ENCODE peak calls at places on chromosome 6, in five cellular contexts. S is neural progenitor cell, J is SK-N-SH, T is GM23248, M is PC-3. N is an unnamed sample.
A peak's percentile ranks its signal among the peaks of the same experiment; 100 is the strongest.

GRCh38 chr6:30942338-30943060 is 1.7 kb downstream of the MUCL3 start:
- DNase-seq in T (peak; percentile 89), M (peak; percentile 96), S (peak; percentile 97), J (peak; percentile 41), N (no peak)

GRCh38 chr6:17212541-17213371 is 68.4 kb upstream of the RBM24 start:
- DNase-seq in J (no peak), M (no peak), T (peak; percentile 11), S (peak; percentile 86), N (no peak)

GRCh38 chr6:40721252-40721936 is 134.2 kb upstream of the LRFN2 start:
- DNase-seq in M (no peak), J (peak; percentile 55), S (peak; percentile 26), T (no peak), N (no peak)

GRCh38 chr6:109428889-109429477 is 11.4 kb downstream of the PPIL6 start:
- DNase-seq in T (peak; percentile 46), M (peak; percentile 32), S (no peak), J (no peak), N (no peak)

GRCh38 chr6:45710304-45710821 is 305.3 kb downstream of the CLIC5 start:
- DNase-seq in T (peak; percentile 56), S (no peak), J (no peak), M (peak; percentile 84), N (peak; percentile 87)

GRCh38 chr6:101086473-101086872 is 205.3 kb upstream of the ASCC3 start:
- DNase-seq in S (peak; percentile 9), J (no peak), T (no peak), M (no peak), N (no peak)

GRCh38 chr6:34834789-34835518 is 43.1 kb downstream of the BLTP3A start:
- DNase-seq in S (no peak), T (peak; percentile 63), M (peak; percentile 64), J (no peak), N (no peak)

GRCh38 chr6:149271348-149272340 is 45.9 kb upstream of the TAB2 start:
- DNase-seq in M (no peak), T (peak; percentile 23), J (no peak), S (no peak), N (no peak)

GRCh38 chr6:26103141-26103769 is 16.0 kb downstream of the HFE start:
- DNase-seq in S (peak; percentile 26), T (peak; percentile 69), J (no peak), M (peak; percentile 75), N (no peak)

GRCh38 chr6:90216081-90216977 is 80.3 kb downstream of the BACH2 start:
- DNase-seq in S (peak; percentile 58), J (no peak), M (no peak), T (peak; percentile 18), N (no peak)

GRCh38 chr6:107355659-107356058 is 103.7 kb downstream of the PDSS2 start:
- DNase-seq in J (no peak), T (no peak), S (no peak), M (no peak), N (no peak)

GRCh38 chr6:9456241-9456658 is 958.6 kb downstream of the TFAP2A start:
- DNase-seq in S (peak; percentile 93), J (no peak), T (no peak), M (no peak), N (no peak)

GRCh38 chr6:163834226-163834970 is 419.9 kb downstream of the QKI start:
- DNase-seq in T (no peak), M (no peak), S (no peak), J (no peak), N (no peak)

GRCh38 chr6:31776563-31776960 is 566 bp downstream of the VWA7 start:
- DNase-seq in M (peak; percentile 20), J (no peak), S (no peak), T (peak; percentile 26), N (no peak)

GRCh38 chr6:78611097-78611625 is 256.2 kb upstream of the IRAK1BP1 start:
- DNase-seq in M (no peak), J (no peak), T (no peak), S (no peak), N (no peak)

GRCh38 chr6:44663860-44664584 is 276.5 kb downstream of the CDC5L start:
- DNase-seq in M (no peak), J (no peak), T (peak; percentile 45), S (no peak), N (no peak)

GRCh38 chr6:140052757-140053729 is 678.6 kb upstream of the CITED2 start:
- DNase-seq in S (peak; percentile 41), T (peak; percentile 65), M (peak; percentile 17), J (no peak), N (no peak)

GRCh38 chr6:127914240-127914639 is 13.4 kb upstream of the THEMIS start:
- DNase-seq in T (peak; percentile 29), J (no peak), S (no peak), M (peak; percentile 26), N (no peak)
- TF ChIP-seq EZH2phosphoT487 in T (no peak), J (no peak), S (no peak), M (no peak), N (no peak)

GRCh38 chr6:324116-324728 is 31.9 kb downstream of the DUSP22 start:
- DNase-seq in S (no peak), M (no peak), J (no peak), T (no peak), N (no peak)

GRCh38 chr6:323730-324088 is 31.4 kb downstream of the DUSP22 start:
- DNase-seq in J (no peak), M (no peak), S (no peak), T (no peak), N (no peak)

GRCh38 chr6:322205-322930 is 30.1 kb downstream of the DUSP22 start:
- DNase-seq in M (no peak), J (no peak), T (no peak), S (no peak), N (peak; percentile 86)

GRCh38 chr6:324729-325125 is 32.4 kb downstream of the DUSP22 start:
- DNase-seq in M (no peak), T (no peak), J (no peak), S (peak; percentile 44), N (no peak)

DNA sequence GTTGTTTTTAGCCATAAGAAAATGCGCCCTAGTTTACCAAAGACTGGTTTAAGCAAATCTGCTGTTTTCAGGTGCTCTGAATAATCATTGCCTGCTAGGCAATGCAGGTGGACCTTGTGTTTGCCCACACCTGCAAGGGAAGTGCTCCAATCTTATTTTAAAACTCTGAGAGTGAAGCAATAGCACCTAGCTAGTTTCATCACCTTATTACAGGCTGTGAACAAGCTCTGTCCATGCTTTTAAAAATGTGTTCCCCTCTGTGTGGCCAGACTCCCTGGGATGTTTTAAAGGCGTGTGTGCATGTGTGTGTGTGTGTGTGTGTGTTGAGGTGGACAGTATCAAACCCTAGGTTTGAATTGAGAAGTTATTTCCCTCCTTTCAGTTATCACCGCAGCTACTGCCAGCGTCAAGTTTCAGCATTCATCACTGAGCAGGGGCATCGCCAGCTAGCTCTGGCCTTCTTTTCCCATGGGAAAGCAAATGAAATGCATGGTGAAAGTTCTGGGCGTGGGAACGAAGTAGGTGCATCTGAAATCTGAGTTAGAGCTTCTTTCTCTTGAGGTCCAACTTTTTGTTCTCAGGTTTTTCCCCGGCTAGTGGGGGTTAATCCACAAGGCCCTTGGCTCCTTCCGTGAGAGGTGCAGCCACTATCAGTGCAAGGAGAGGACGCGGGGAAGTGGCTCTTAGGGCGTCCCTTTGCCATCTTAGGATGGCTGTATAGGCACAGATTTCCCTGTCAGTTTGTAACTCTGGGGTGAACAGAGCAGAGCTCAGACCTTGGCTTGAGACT is 30.8 kb downstream of the DUSP22 start:
- DNase-seq in M (no peak), T (no peak), J (no peak), S (no peak), N (peak; percentile 96)
- H3K9me3 ChIP-seq in M (no peaks in the 10 kb centered on the region), T (no peaks in the 10 kb centered on the region), J (no peaks in the 10 kb centered on the region), S (no peaks in the 10 kb centered on the region), N (no peaks in the 10 kb centered on the region)

DNA sequence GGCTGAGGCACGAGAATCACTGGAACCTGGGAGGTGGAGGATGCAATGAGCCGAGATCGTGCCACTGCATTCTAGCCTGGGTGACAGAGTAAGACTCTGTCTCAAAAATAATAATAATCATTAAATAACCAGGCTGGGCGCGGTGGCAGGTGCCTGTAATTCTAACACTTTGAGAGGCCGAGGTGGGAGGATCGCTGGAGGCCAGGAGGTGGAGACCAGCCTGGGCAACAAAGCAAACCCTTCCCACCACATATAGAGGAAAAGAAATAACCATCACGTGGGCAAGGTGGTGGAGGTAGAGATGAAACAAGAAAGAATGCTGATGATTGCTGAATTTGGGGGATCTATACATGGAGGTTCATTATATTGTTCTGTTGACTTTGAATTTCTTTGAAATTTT is 63.4 kb upstream of the PIM1 start:
- DNase-seq in T (no peak), M (no peak), S (no peak), J (no peak), N (no peak)
- H3F3A ChIP-seq in T (no peaks in the 10 kb centered on the region), M (no peaks in the 10 kb centered on the region), S (peaks cover 44% of the 10 kb centered on the region), J (peaks cover 6% of the 10 kb centered on the region), N (peaks cover 42% of the 10 kb centered on the region)

GRCh38 chr6:131982740-131983259 is 31.6 kb upstream of the CCN2 start:
- DNase-seq in M (peak; percentile 47), S (no peak), J (no peak), T (peak; percentile 86), N (no peak)
- TF ChIP-seq EZH2phosphoT487 in M (no peak), S (no peak), J (no peak), T (no peak), N (no peak)

DNA sequence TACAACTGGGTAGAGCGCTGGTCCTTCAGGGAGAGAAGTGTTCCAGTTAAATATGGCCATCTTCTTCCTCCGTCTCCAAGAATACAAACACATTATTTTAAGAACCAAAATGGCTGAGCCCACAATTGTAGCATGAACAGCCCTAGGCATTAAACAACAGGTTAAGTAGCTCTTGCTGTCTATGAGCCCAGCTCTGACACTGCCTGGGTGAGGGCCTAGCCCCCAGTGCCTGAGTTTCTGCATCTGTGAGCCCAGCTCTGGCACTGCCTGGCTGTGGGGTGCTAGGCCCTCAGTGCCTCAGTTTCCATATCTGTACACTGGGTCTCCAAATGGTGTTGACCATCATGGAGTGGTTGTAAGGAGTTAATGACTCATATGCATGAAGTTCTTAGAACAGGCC is 24.8 kb upstream of the DACT2 start:
- DNase-seq in S (no peak), T (no peak), J (no peak), M (no peak), N (no peak)
- H3K9me3 ChIP-seq in S (no peaks in the 10 kb centered on the region), T (no peaks in the 10 kb centered on the region), J (no peaks in the 10 kb centered on the region), M (no peaks in the 10 kb centered on the region), N (no peaks in the 10 kb centered on the region)

DNA sequence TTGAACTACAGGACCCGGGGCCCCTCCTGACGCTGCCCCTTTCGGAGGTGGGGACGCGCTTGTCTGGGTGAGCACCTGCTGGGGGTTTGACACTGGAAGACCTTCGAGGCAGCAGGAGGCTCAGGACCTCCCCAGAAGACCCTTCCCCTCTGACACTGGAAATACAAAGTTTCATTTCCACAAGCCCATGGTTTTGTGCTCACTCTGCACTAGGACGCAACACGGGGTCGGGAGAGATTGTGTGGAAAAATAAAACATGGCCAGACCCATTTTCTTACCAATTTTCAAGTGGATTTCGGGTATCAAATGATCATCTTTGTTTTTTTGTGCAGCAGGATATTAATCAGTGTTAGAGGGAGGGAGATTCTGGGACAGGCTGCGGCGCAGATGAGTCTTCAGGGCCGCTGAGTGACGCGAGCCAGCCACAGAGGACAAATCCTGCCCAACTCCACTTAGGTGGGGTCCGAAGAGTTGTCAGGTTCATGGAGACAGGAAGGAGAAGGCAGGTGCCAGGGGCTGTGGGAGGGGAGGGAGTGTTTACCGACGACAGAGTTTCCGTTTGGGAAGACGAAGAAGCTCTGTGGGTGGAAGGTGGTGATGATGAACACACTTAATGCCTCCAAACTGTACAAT is 160.0 kb upstream of the AFDN start:
- DNase-seq in J (no peak), M (no peak), T (no peak), S (no peak), N (no peak)
- H3F3A ChIP-seq in J (no peaks in the 10 kb centered on the region), M (no peaks in the 10 kb centered on the region), T (no peaks in the 10 kb centered on the region), S (no peaks in the 10 kb centered on the region), N (no peaks in the 10 kb centered on the region)

N was measured in MM.1S.